ENCODE peak calls at places on chromosomes 1 and 21, in five cellular contexts. T is neuronal stem cell, O is mesenchymal stem cell, S is trophoblast cell, Z is H1. V is an unnamed sample.

GRCh38 chr1:225822655-225823403 is 12.9 kb downstream of the EPHX1 start:
- DNase-seq in O (no peak), Z (no peak), S (no peak), T (no peak), V (no peak)

GRCh38 chr21:16634522-16634914 is 878.3 kb upstream of the CXADR start:
- DNase-seq in T (no peak), Z (peak), S (no peak), O (no peak), V (peak)

GRCh38 chr1:242185728-242186127 is 186.8 kb upstream of the MAP1LC3C start:
- DNase-seq in S (no peak), Z (no peak), O (no peak), T (no peak), V (no peak)

GRCh38 chr1:115865704-115866380 is 24.9 kb upstream of the NHLH2 start:
- DNase-seq in S (no peak), O (no peak), Z (no peak), T (no peak), V (no peak)

GRCh38 chr1:157189096-157189495 is 50.9 kb upstream of the ETV3 start:
- DNase-seq in O (no peak), T (no peak), S (no peak), Z (no peak), V (no peak)

GRCh38 chr1:82565546-82565945 is 764.8 kb downstream of the ADGRL2 start:
- DNase-seq in Z (no peak), S (no peak), O (no peak), T (no peak), V (no peak)

GRCh38 chr1:86621286-86621685 is 74.4 kb downstream of the CLCA4 start:
- DNase-seq in S (no peak), O (no peak), T (no peak), Z (no peak), V (no peak)

GRCh38 chr1:67771776-67772175 is 61.5 kb downstream of the GNG12 start:
- DNase-seq in O (peak), T (no peak), Z (no peak), S (no peak), V (no peak)

GRCh38 chr21:45142469-45142868 is 68.1 kb downstream of the ADARB1 start:
- DNase-seq in T (no peak), Z (no peak), O (peak), S (no peak), V (no peak)

DNA sequence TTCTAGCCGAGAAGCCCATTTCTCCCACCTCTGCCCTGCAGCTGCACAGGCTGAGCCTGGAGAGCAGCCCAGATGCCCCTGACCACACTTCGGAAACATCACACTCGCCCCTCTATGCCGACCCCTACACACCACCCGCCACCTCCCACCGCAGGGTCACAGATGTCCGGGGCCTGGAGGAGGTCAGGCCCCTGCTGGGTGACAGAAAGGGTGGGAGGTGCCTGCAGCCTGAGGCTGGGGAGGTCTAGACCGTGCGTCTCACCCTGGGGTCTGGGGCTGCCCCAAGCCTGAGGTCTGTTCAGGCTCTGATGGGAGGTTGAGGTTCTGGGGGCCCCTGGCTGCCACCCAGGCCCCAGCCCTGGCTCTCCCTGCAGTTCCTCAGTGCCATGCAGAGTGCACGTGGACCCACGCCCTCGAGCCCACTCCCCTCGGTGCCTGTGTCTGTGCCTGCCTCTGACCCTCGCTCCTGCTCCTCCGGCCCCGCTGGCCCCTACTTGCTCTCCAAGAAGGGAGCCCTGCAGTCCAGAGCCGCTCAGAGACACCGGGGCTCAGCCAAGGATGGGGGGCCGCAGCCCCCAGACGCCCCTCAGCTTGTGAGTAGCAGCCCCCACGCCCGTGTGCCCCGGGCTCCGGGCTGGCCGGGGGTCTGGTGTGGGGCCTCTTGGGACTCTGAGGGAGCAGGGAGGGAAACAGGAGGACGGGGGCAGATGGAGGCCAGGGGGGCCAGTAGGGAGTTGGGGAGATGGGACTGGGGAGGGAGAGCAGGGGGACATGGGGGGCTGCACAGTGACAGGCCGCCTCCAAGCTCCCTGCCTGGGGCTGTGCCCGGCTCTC is 7.4 kb downstream of the PLEKHN1 start:
- DNase-seq in O (no peak), T (no peak), S (no peak), Z (no peak), V (no peak)
- H2BK12ac ChIP-seq in O (no peak), T (no peak), S (no peak), Z (no peak), V (no peak)

GRCh38 chr1:76679534-76680152 is 187.6 kb upstream of the ST6GALNAC5 start:
- DNase-seq in Z (no peak), T (no peak), S (no peak), O (no peak), V (no peak)
- H2BK12ac ChIP-seq in Z (no peak), T (no peak), S (no peak), O (no peak), V (no peak)

DNA sequence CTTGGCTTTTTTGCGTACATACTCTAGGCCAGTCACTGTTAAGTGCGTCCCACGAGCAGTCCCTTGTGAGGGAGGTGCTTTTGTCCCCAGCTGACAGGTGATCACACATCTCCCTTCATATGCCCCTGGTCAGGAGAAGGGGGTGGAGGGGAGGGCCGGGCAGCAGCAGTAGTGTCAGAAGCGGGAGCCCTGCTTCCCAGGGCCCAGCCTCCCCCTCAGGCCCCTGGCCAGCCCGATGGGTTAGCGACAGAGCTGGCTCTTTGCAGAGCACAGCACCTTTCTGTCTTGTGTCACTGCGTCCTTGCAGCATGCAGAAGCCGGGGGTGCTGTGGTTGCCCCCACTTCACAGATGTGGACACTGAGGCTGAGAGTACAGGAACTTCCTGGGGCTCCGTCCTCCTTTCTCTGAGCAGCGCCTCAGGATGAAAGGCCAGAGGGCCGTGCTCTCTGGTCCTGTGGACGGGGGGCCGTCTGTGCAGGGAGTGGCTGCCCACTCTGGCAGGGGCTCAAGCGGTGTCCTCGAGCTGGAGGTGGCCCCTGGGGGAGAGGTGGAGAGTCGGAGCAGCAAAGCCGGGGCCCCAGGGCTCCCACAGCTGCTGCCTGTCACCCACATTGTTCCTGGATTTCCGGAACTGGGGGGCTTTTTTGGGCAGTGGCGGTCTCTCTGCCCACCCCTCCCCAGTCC is 5.9 kb downstream of the TMEM201 start:
- DNase-seq in Z (no peak), T (no peak), S (no peak), O (no peak), V (no peak)
- H2BK12ac ChIP-seq in Z (no peak), T (peak), S (no peak), O (no peak), V (no peak)

GRCh38 chr1:94746635-94747525 is 73.3 kb upstream of the SLC44A3 start:
- DNase-seq in S (peak), O (peak), Z (no peak), T (no peak), V (no peak)
- H2BK12ac ChIP-seq in S (no peak), O (peak), Z (no peak), T (no peak), V (no peak)

GRCh38 chr1:9081473-9081872 is 12.0 kb upstream of the SLC2A5 start:
- DNase-seq in O (no peak), T (no peak), S (no peak), Z (no peak), V (no peak)

GRCh38 chr1:9078949-9079500 is 9.6 kb upstream of the SLC2A5 start:
- DNase-seq in O (no peak), Z (no peak), T (no peak), S (peak), V (no peak)

GRCh38 chr1:9080704-9081291 is 11.4 kb upstream of the SLC2A5 start:
- DNase-seq in Z (no peak), T (no peak), O (peak), S (peak), V (no peak)

GRCh38 chr1:9079980-9080703 is 10.7 kb upstream of the SLC2A5 start:
- DNase-seq in S (no peak), Z (no peak), O (no peak), T (no peak), V (no peak)

DNA sequence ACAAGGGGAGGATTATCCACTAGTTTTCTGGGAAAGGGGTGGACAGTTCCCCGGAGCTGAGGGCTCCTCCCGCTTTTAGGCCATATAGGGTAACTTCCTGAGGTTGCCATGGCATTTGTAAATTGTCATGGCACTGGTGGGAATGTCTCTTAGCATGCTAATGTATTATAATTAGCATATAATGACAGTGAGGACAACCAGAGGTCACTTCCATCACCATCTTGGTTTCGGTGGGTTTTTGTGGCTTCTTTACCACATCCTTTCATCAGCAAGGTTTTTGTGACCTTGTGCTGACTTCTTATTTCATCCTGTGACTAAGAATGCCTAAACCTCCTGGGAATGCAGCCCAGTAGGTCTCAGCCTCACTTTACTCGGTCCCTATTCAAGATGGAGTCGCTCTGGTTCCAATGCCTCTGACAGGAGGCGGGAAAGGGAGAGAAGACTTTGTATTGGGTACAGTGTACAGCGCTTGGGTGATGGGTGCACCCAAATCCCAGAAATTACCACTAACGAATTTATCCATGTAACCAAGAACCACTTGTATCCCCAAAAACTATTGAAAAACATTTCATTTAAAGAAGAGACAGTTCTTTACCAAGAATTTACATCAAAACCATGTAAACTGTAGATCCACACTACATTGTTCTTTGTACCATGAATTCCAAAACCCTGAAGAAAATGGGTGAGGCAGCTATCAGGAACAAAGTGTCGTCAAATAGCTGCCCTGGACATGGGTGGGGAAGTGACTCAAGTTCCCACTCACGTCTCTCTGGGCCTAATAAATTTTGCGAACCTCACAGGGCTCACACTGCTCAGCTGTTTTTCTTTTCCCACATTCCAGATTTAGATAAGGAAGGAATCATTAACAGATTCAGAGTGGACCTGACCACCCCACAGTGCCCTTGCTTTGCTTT is 8.9 kb upstream of the SLC2A5 start:
- DNase-seq in T (no peak), Z (no peak), O (peak), S (no peak), V (no peak)
- H2BK12ac ChIP-seq in T (no peak), Z (no peak), O (no peak), S (no peak), V (no peak)

GRCh38 chr1:90132306-90132705 is 137.4 kb downstream of the ZNF326 start:
- DNase-seq in T (no peak), O (no peak), S (no peak), Z (no peak), V (no peak)

GRCh38 chr1:90135306-90135705 is 140.4 kb downstream of the ZNF326 start:
- DNase-seq in T (no peak), S (no peak), Z (no peak), O (no peak), V (no peak)

GRCh38 chr1:90127288-90127953 is 132.5 kb downstream of the ZNF326 start:
- DNase-seq in T (no peak), Z (no peak), O (no peak), S (no peak), V (no peak)

GRCh38 chr1:90133133-90133532 is 138.2 kb downstream of the ZNF326 start:
- DNase-seq in T (peak), Z (no peak), O (peak), S (peak), V (peak)
- H2BK12ac ChIP-seq in T (no peak), Z (no peak), O (no peak), S (no peak), V (no peak)

GRCh38 chr1:169053196-169053595 is 53.3 kb upstream of the ATP1B1 start:
- DNase-seq in O (no peak), Z (no peak), S (no peak), T (no peak), V (no peak)

GRCh38 chr1:169048043-169048442 is 58.4 kb upstream of the ATP1B1 start:
- DNase-seq in Z (no peak), S (no peak), O (no peak), T (no peak), V (no peak)

GRCh38 chr1:169049258-169049936 is 57.1 kb upstream of the ATP1B1 start:
- DNase-seq in T (no peak), S (no peak), Z (no peak), O (no peak), V (no peak)

GRCh38 chr1:169051171-169051570 is 55.3 kb upstream of the ATP1B1 start:
- DNase-seq in T (no peak), S (no peak), Z (no peak), O (no peak), V (no peak)

GRCh38 chr1:169052727-169053126 is 53.8 kb upstream of the ATP1B1 start:
- DNase-seq in O (no peak), T (no peak), S (peak), Z (no peak), V (no peak)
- H2BK12ac ChIP-seq in O (no peak), T (no peak), S (no peak), Z (no peak), V (no peak)